ENCODE peak calls at places on chromosomes 13 and 19, in five cellular contexts. One of them, this sample, is unnamed.

GRCh38 chr13:20848203-20848602 is 54.3 kb downstream of the XPO4 start:
- DNase-seq in activated naive CD8-positive, alpha-beta T cell treated with anti-CD3 and anti-CD28 coated beads for 36 hours: no peak
- DNase-seq in NCI-H146: peak
- DNase-seq in NCI-H1417: no peak
- DNase-seq in ELF-1: no peak
- DNase-seq in this sample: no peak

GRCh38 chr19:35545855-35546381 is 492 bp downstream of the TMEM147 start:
- DNase-seq in NCI-H1417: no peak
- DNase-seq in ELF-1: no peak
- DNase-seq in NCI-H146: peak
- DNase-seq in activated naive CD8-positive, alpha-beta T cell treated with anti-CD3 and anti-CD28 coated beads for 36 hours: peak
- DNase-seq in this sample: no peak

GRCh38 chr19:19137556-19138109 is 645 bp downstream of the TMEM161A start:
- DNase-seq in NCI-H146: no peak
- DNase-seq in activated naive CD8-positive, alpha-beta T cell treated with anti-CD3 and anti-CD28 coated beads for 36 hours: no peak
- DNase-seq in NCI-H1417: no peak
- DNase-seq in ELF-1: no peak
- DNase-seq in this sample: no peak

GRCh38 chr19:52248256-52248655 is 21.1 kb upstream of the ZNF766 start:
- DNase-seq in activated naive CD8-positive, alpha-beta T cell treated with anti-CD3 and anti-CD28 coated beads for 36 hours: peak
- DNase-seq in NCI-H1417: peak
- DNase-seq in ELF-1: peak
- DNase-seq in NCI-H146: peak
- DNase-seq in this sample: peak

GRCh38 chr13:25170554-25171107 is 1.5 kb downstream of the AMER2 start:
- DNase-seq in NCI-H146: peak
- DNase-seq in ELF-1: peak
- DNase-seq in NCI-H1417: peak
- DNase-seq in activated naive CD8-positive, alpha-beta T cell treated with anti-CD3 and anti-CD28 coated beads for 36 hours: peak
- DNase-seq in this sample: no peak

GRCh38 chr19:43476606-43477005 is 11.2 kb upstream of the LYPD3 start:
- DNase-seq in activated naive CD8-positive, alpha-beta T cell treated with anti-CD3 and anti-CD28 coated beads for 36 hours: no peak
- DNase-seq in NCI-H146: no peak
- DNase-seq in ELF-1: no peak
- DNase-seq in NCI-H1417: no peak
- DNase-seq in this sample: no peak

GRCh38 chr13:25691654-25692053 is 319.9 kb downstream of the ATP8A2 start:
- DNase-seq in activated naive CD8-positive, alpha-beta T cell treated with anti-CD3 and anti-CD28 coated beads for 36 hours: no peak
- DNase-seq in NCI-H1417: peak
- DNase-seq in ELF-1: no peak
- DNase-seq in NCI-H146: peak
- DNase-seq in this sample: no peak

GRCh38 chr13:30510811-30511371 is 45.2 kb upstream of the HMGB1 start:
- DNase-seq in activated naive CD8-positive, alpha-beta T cell treated with anti-CD3 and anti-CD28 coated beads for 36 hours: no peak
- DNase-seq in NCI-H1417: no peak
- DNase-seq in NCI-H146: no peak
- DNase-seq in ELF-1: no peak
- DNase-seq in this sample: no peak

GRCh38 chr13:31179754-31180153 is 18.1 kb upstream of the HSPH1 start:
- DNase-seq in NCI-H1417: no peak
- DNase-seq in NCI-H146: no peak
- DNase-seq in activated naive CD8-positive, alpha-beta T cell treated with anti-CD3 and anti-CD28 coated beads for 36 hours: no peak
- DNase-seq in ELF-1: no peak
- DNase-seq in this sample: no peak

GRCh38 chr19:35513975-35514809 is 743 bp upstream of the DMKN start:
- DNase-seq in NCI-H146: no peak
- DNase-seq in NCI-H1417: no peak
- DNase-seq in activated naive CD8-positive, alpha-beta T cell treated with anti-CD3 and anti-CD28 coated beads for 36 hours: no peak
- DNase-seq in ELF-1: peak
- DNase-seq in this sample: no peak

GRCh38 chr19:10230155-10230903 is 802 bp downstream of the S1PR2 start:
- DNase-seq in NCI-H146: peak
- DNase-seq in ELF-1: no peak
- DNase-seq in activated naive CD8-positive, alpha-beta T cell treated with anti-CD3 and anti-CD28 coated beads for 36 hours: peak
- DNase-seq in NCI-H1417: peak
- DNase-seq in this sample: no peak